ENCODE peak calls at places on chromosome 21, in five cellular contexts. Y is NB4; F is mesendoderm; T is stimulated activated CD4-positive, alpha-beta T cell treated with anti-CD3 and anti-CD28 coated beads, Interleukin-15, amount 100 ng/mL, for 1 hour; D is T-cell. A is an unnamed sample.

GRCh38 chr21:43608225-43608624 is 51.1 kb downstream of the HSF2BP start:
- DNase-seq in D (no peak), T (no peak), F (no peak), Y (peak), A (no peak)

GRCh38 chr21:31201548-31201947 is 142.5 kb downstream of the TIAM1 start:
- DNase-seq in Y (peak), D (no peak), F (no peak), T (no peak), A (no peak)

GRCh38 chr21:35940074-35940927 is 120.0 kb downstream of the SETD4 start:
- DNase-seq in T (no peak), F (peak), D (no peak), Y (peak), A (no peak)

GRCh38 chr21:32143222-32143939 is 135.5 kb downstream of the MIS18A start:
- DNase-seq in D (no peak), F (no peak), T (no peak), Y (no peak), A (no peak)

GRCh38 chr21:28160378-28160777 is 832.3 kb downstream of the LTN1 start:
- DNase-seq in T (no peak), Y (no peak), F (no peak), D (no peak), A (no peak)

GRCh38 chr21:45844181-45844580 is 137.4 kb upstream of the COL6A1 start:
- DNase-seq in Y (no peak), T (no peak), D (no peak), F (no peak), A (no peak)

GRCh38 chr21:41750532-41751151 is 16.2 kb downstream of the RIPK4 start:
- DNase-seq in Y (no peak), T (no peak), F (no peak), D (no peak), A (no peak)

GRCh38 chr21:34075760-34076159 is 2.4 kb downstream of the MRPS6 start:
- DNase-seq in T (no peak), D (no peak), Y (peak), F (no peak), A (no peak)

GRCh38 chr21:23977971-23978370 is 1629.3 kb downstream of the MRPL39 start:
- DNase-seq in F (no peak), D (no peak), Y (peak), T (no peak), A (no peak)

GRCh38 chr21:36753556-36753955 is 54.6 kb downstream of the SIM2 start:
- DNase-seq in T (no peak), D (no peak), F (no peak), Y (no peak), A (no peak)

GRCh38 chr21:15410853-15411252 is 318.9 kb upstream of the USP25 start:
- DNase-seq in D (no peak), F (no peak), T (no peak), Y (no peak), A (no peak)

GRCh38 chr21:36141513-36141925 is 6.6 kb downstream of the CBR3 start:
- DNase-seq in D (peak), F (peak), Y (peak), T (peak), A (peak)